ENCODE peak calls at places on chromosomes 11 and 22, in ten cellular contexts. K is fibroblast of mammary gland; C is PC-9; Y is MM.1S; W is AG04450; Q is CD8-positive, alpha-beta T cell; I is Panc1; G is bronchial epithelial cell; T is pancreas; P is fibroblast of lung. V is an unnamed sample.

GRCh38 chr11:120141144-120142071 is 3.5 kb upstream of the TRIM29 start:
- DNase-seq in P (no peak), G (no peak), W (no peak), Y (no peak), Q (peak; percentile 21), K (no peak), T (no peak), I (no peak), C (no peak), V (no peak)

GRCh38 chr22:32920032-32920628 is 118.6 kb downstream of the TIMP3 start:
- DNase-seq in I (no peak), G (no peak), K (peak; percentile 67), Y (no peak), P (peak; percentile 83), Q (no peak), W (peak; percentile 8), C (no peak), T (no peak), V (peak; percentile 84)

GRCh38 chr11:115193931-115194797 is 310.1 kb downstream of the CADM1 start:
- DNase-seq in K (no peak), P (no peak), T (no peak), C (no peak), I (no peak), G (no peak), W (no peak), Y (peak; percentile 88), Q (no peak), V (peak; percentile 27)

GRCh38 chr11:133917921-133918605 is 38.7 kb downstream of the IGSF9B start:
- DNase-seq in C (no peak), G (no peak), Q (no peak), P (no peak), W (no peak), I (no peak), Y (no peak), T (peak; percentile 43), K (no peak), V (no peak)

GRCh38 chr11:119689318-119689717 is 39.7 kb downstream of the NECTIN1 start:
- DNase-seq in I (no peak), T (no peak), Y (no peak), K (no peak), W (no peak), C (no peak), G (no peak), Q (no peak), P (no peak), V (no peak)

GRCh38 chr11:34250732-34251639 is 106.8 kb downstream of the ABTB2 start:
- DNase-seq in W (no peak), P (peak; percentile 22), T (no peak), I (peak; percentile 74), Y (no peak), K (peak; percentile 36), G (peak; percentile 95), Q (peak; percentile 79), C (peak; percentile 81), V (no peak)

GRCh38 chr11:120643254-120643653 is 131.7 kb downstream of the GRIK4 start:
- DNase-seq in K (no peak), Q (no peak), I (no peak), G (no peak), P (no peak), C (no peak), Y (no peak), T (no peak), W (no peak), V (no peak)

GRCh38 chr11:84887055-84887629 is 740.0 kb downstream of the DLG2 start:
- DNase-seq in G (no peak), P (no peak), W (no peak), C (no peak), I (no peak), Q (no peak), T (no peak), K (peak; percentile 17), Y (peak; percentile 37), V (no peak)

GRCh38 chr11:76601272-76601671 is 69.3 kb downstream of the LRRC32 start:
- DNase-seq in P (no peak), T (no peak), G (no peak), K (no peak), C (no peak), W (no peak), Y (no peak), Q (peak; percentile 23), I (no peak), V (no peak)

GRCh38 chr11:128988224-128988970 is 45.7 kb upstream of the TP53AIP1 start:
- DNase-seq in G (no peak), Q (no peak), W (no peak), K (no peak), C (no peak), Y (no peak), P (peak; percentile 42), I (no peak), T (no peak), V (no peak)

GRCh38 chr11:9765320-9766101 is 101.6 kb downstream of the SWAP70 start:
- DNase-seq in Q (no peak), K (peak; percentile 96), I (no peak), T (no peak), G (no peak), C (peak; percentile 8), P (peak; percentile 91), Y (no peak), W (peak; percentile 90), V (peak; percentile 91)

GRCh38 chr22:44972363-44973083 is 37.3 kb downstream of the PHF21B start:
- DNase-seq in P (no peak), W (no peak), Q (no peak), C (no peak), I (no peak), K (no peak), G (no peak), T (no peak), Y (no peak), V (no peak)

GRCh38 chr11:33941637-33942160 is 49.8 kb upstream of the LMO2 start:
- DNase-seq in W (no peak), P (no peak), T (no peak), Y (no peak), K (peak; percentile 21), C (no peak), Q (no peak), I (no peak), G (no peak), V (peak; percentile 51)

GRCh38 chr11:118194835-118195627 is 18.6 kb upstream of the SCN2B start:
- DNase-seq in Y (no peak), G (peak; percentile 97), I (no peak), P (peak; percentile 87), C (peak; percentile 5), K (peak; percentile 77), T (peak; percentile 90), Q (no peak), W (peak; percentile 6), V (peak; percentile 23)

GRCh38 chr11:126697937-126698336 is 302.6 kb downstream of the KIRREL3 start:
- DNase-seq in C (no peak), G (no peak), Q (no peak), T (no peak), Y (no peak), I (no peak), K (no peak), W (no peak), P (no peak), V (no peak)

GRCh38 chr11:45025716-45026492 is 75.2 kb upstream of the TP53I11 start:
- DNase-seq in I (no peak), G (no peak), T (no peak), Y (no peak), K (peak; percentile 36), C (no peak), W (no peak), Q (peak; percentile 48), P (peak; percentile 38), V (peak; percentile 23)

GRCh38 chr22:26563022-26563421 is 26.9 kb downstream of the TPST2 start:
- DNase-seq in G (no peak), C (no peak), K (no peak), P (no peak), Q (no peak), T (no peak), Y (no peak), W (no peak), I (no peak), V (no peak)

GRCh38 chr11:14323118-14323676 is 35.8 kb downstream of the RRAS2 start:
- DNase-seq in C (no peak), Y (no peak), T (no peak), W (no peak), G (no peak), I (no peak), Q (no peak), P (no peak), K (no peak), V (no peak)
- H3K4me3 ChIP-seq in C (no peak overlapping the region), Y (no peak overlapping the region), T (no peak overlapping the region), W (no peak overlapping the region), G (no peak overlapping the region), I (no peak overlapping the region), Q (no peak overlapping the region), P (no peak overlapping the region), K (no peak overlapping the region), V (no peak overlapping the region)

GRCh38 chr22:37425369-37425768 is 1.9 kb downstream of the ELFN2 start:
- DNase-seq in T (no peak), I (no peak), W (no peak), C (no peak), Q (no peak), Y (no peak), K (no peak), P (no peak), G (no peak), V (no peak)
- H3K4me3 ChIP-seq in T (no peak overlapping the region), I (no peak overlapping the region), W (peak overlapping the region; percentile 65), C (no peak overlapping the region), Q (no peak overlapping the region), Y (no peak overlapping the region), K (no peak overlapping the region), P (no peak overlapping the region), G (no peak overlapping the region), V (peak overlapping the region; percentile 84)

GRCh38 chr11:46363031-46363407 is 15.8 kb downstream of the DGKZ start:
- DNase-seq in C (peak; percentile 86), I (no peak), Y (no peak), K (peak; percentile 36), P (no peak), T (no peak), Q (no peak), G (peak; percentile 61), W (no peak), V (peak; percentile 91)
- H3K4me3 ChIP-seq in C (peak overlapping the region; percentile 50), I (peak overlapping the region; percentile 35), Y (no peak overlapping the region), K (no peak overlapping the region), P (no peak overlapping the region), T (no peak overlapping the region), Q (no peak overlapping the region), G (no peak overlapping the region), W (no peak overlapping the region), V (peak overlapping the region; percentile 10)

GRCh38 chr11:2559527-2560311 is 114.9 kb downstream of the KCNQ1 start:
- DNase-seq in W (no peak), Q (no peak), C (no peak), Y (no peak), T (peak; percentile 67), G (no peak), I (no peak), K (no peak), P (no peak), V (no peak)

GRCh38 chr11:2558861-2559526 is 114.2 kb downstream of the KCNQ1 start:
- DNase-seq in W (no peak), C (no peak), P (no peak), K (no peak), T (peak; percentile 33), Q (no peak), Y (no peak), G (no peak), I (no peak), V (no peak)

GRCh38 chr11:2555891-2556290 is 111.1 kb downstream of the KCNQ1 start:
- DNase-seq in P (no peak), W (no peak), I (no peak), T (peak; percentile 38), G (no peak), Y (no peak), C (no peak), K (no peak), Q (no peak), V (no peak)

GRCh38 chr11:2557381-2557780 is 112.6 kb downstream of the KCNQ1 start:
- DNase-seq in K (no peak), G (no peak), P (no peak), C (no peak), T (peak; percentile 16), I (no peak), W (no peak), Y (no peak), Q (no peak), V (no peak)

GRCh38 chr11:2558402-2558801 is 113.6 kb downstream of the KCNQ1 start:
- DNase-seq in Q (no peak), G (no peak), I (no peak), P (no peak), C (no peak), Y (no peak), W (no peak), T (peak; percentile 61), K (no peak), V (no peak)
- H3K4me3 ChIP-seq in Q (no peak overlapping the region), G (no peak overlapping the region), I (no peak overlapping the region), P (no peak overlapping the region), C (no peak overlapping the region), Y (no peak overlapping the region), W (no peak overlapping the region), T (no peak overlapping the region), K (no peak overlapping the region), V (no peak overlapping the region)